ENCODE peak calls at places on chromosomes 13 and 19, in seven cellular contexts. O, W, D, B, Q, I and E are unnamed samples.

GRCh38 chr13:30030141-30030750 is 179.8 kb upstream of the UBL3 start:
- DNase-seq in Q (no peak), I (no peak), B (no peak), W (no peak), D (no peak), O (no peak), E (no peak)

GRCh38 chr13:85497652-85498051 is 301.6 kb downstream of the SLITRK6 start:
- DNase-seq in D (peak; percentile 89), B (no peak), W (no peak), I (no peak), O (no peak), Q (no peak), E (no peak)

GRCh38 chr13:46570273-46570672 is 17.3 kb downstream of the LRCH1 start:
- DNase-seq in W (no peak), B (no peak), D (no peak), I (no peak), Q (no peak), O (no peak), E (no peak)

GRCh38 chr19:1945899-1946298 is 4.9 kb downstream of the CSNK1G2 start:
- DNase-seq in Q (no peak), B (no peak), D (peak; percentile 61), W (no peak), I (peak; percentile 49), O (no peak), E (no peak)

GRCh38 chr19:10114651-10115391 is 3.3 kb downstream of the P2RY11 start:
- DNase-seq in W (no peak), D (peak; percentile 39), B (no peak), Q (no peak), I (no peak), O (no peak), E (peak; percentile 50)

GRCh38 chr13:65461590-65461989 is 1768.5 kb downstream of the PCDH9 start:
- DNase-seq in B (no peak), D (no peak), Q (no peak), W (no peak), O (no peak), I (no peak), E (no peak)

GRCh38 chr13:113118328-113119021 is 4.1 kb upstream of the F10 start:
- DNase-seq in B (no peak), O (peak; percentile 51), D (no peak), W (no peak), Q (no peak), I (no peak), E (peak; percentile 67)

GRCh38 chr19:28960986-28961705 is 251.8 kb downstream of the UQCRFS1 start:
- DNase-seq in I (no peak), W (no peak), D (no peak), B (no peak), O (no peak), Q (no peak), E (no peak)

GRCh38 chr19:34359140-34359953 is 5.6 kb upstream of the GPI start:
- DNase-seq in B (peak; percentile 97), Q (peak; percentile 94), D (peak; percentile 96), O (peak; percentile 97), I (peak; percentile 97), W (peak; percentile 99), E (peak; percentile 98)

GRCh38 chr19:48696353-48697010 is 711 bp downstream of the FUT2 start:
- DNase-seq in W (no peak), Q (peak; percentile 45), I (no peak), B (no peak), D (no peak), O (no peak), E (no peak)

GRCh38 chr19:46489445-46490272 is 6.0 kb downstream of the PNMA8B start:
- DNase-seq in D (no peak), B (peak; percentile 64), I (peak; percentile 65), Q (peak; percentile 31), O (peak; percentile 84), W (no peak), E (peak; percentile 83)

GRCh38 chr13:29991343-29991742 is 140.9 kb upstream of the UBL3 start:
- DNase-seq in B (no peak), O (no peak), Q (no peak), D (peak; percentile 82), W (no peak), I (no peak), E (no peak)

GRCh38 chr19:12723643-12724426 is at the start of gene TNPO2:
- DNase-seq in I (peak; percentile 53), B (peak; percentile 55), D (peak; percentile 74), Q (peak; percentile 68), W (peak; percentile 40), O (no peak), E (peak; percentile 84)

GRCh38 chr19:4597975-4598671 is 38.6 kb upstream of the SEMA6B start:
- DNase-seq in O (no peak), Q (no peak), B (peak; percentile 52), W (no peak), D (peak; percentile 61), I (no peak), E (peak; percentile 61)

GRCh38 chr13:101919541-101920306 is 467.2 kb downstream of the ITGBL1 start:
- DNase-seq in W (no peak), B (peak; percentile 39), D (no peak), Q (peak; percentile 54), I (no peak), O (no peak), E (peak; percentile 47)

GRCh38 chr13:99971576-99972189 is at the start of gene ZIC5:
- DNase-seq in O (no peak), I (no peak), Q (peak; percentile 78), D (no peak), W (no peak), B (no peak), E (no peak)

GRCh38 chr13:39586142-39586541 is 16.9 kb downstream of the LHFPL6 start:
- DNase-seq in I (no peak), W (no peak), D (no peak), B (no peak), O (no peak), Q (no peak), E (no peak)
- H3K4me3 ChIP-seq in I (no peak overlapping the region), W (no peak overlapping the region), D (no peak overlapping the region), B (no peak overlapping the region), O (no peak overlapping the region), Q (no peak overlapping the region), E (no peak overlapping the region)

GRCh38 chr19:57053401-57053800 is 66.4 kb upstream of the USP29 start:
- DNase-seq in D (no peak), B (no peak), I (no peak), W (no peak), O (no peak), Q (peak; percentile 20), E (no peak)

GRCh38 chr19:57052102-57052501 is 67.7 kb upstream of the USP29 start:
- DNase-seq in I (no peak), D (no peak), O (no peak), B (no peak), W (no peak), Q (peak; percentile 74), E (no peak)

GRCh38 chr19:57058871-57059270 is 60.9 kb upstream of the USP29 start:
- DNase-seq in O (no peak), B (no peak), Q (no peak), I (no peak), W (no peak), D (no peak), E (no peak)

GRCh38 chr19:57055956-57056355 is 63.8 kb upstream of the USP29 start:
- DNase-seq in I (no peak), Q (no peak), B (no peak), W (no peak), O (no peak), D (no peak), E (no peak)

DNA sequence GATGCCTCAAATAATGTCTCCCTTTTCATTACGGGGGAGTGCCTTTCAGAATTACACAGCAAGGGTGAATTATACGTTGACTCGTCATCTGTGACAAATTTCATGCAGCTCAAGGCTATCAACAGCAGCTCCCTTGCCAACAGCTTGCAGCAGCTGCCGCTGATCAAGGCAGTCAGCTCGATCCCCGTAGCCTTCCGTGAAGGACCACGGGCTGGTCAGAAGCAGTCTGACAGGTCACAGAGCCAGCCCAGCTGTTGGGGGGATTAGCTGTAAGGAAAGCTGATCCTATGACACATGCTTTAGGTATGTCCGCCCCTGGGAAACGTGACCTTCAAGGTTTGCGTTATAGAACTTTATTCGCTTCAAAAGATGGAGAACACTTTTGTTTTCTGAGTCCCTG is 62.8 kb upstream of the USP29 start:
- DNase-seq in Q (no peak), D (no peak), I (peak; percentile 29), O (no peak), W (no peak), B (peak; percentile 27), E (no peak)
- H3K27ac ChIP-seq in Q (no peak overlapping the region), D (no peak overlapping the region), I (no peak overlapping the region), O (no peak overlapping the region), W (no peak overlapping the region), B (no peak overlapping the region), E (no peak overlapping the region)

GRCh38 chr13:97076898-97077297 is 82.6 kb upstream of the OXGR1 start:
- DNase-seq in Q (no peak), B (no peak), I (no peak), D (no peak), O (no peak), W (no peak), E (no peak)
- H3K4me3 ChIP-seq in Q (no peak overlapping the region), B (peak overlapping the region; percentile 18), I (no peak overlapping the region), D (no peak overlapping the region), O (peak overlapping the region; percentile 26), W (no peak overlapping the region), E (no peak overlapping the region)

DNA sequence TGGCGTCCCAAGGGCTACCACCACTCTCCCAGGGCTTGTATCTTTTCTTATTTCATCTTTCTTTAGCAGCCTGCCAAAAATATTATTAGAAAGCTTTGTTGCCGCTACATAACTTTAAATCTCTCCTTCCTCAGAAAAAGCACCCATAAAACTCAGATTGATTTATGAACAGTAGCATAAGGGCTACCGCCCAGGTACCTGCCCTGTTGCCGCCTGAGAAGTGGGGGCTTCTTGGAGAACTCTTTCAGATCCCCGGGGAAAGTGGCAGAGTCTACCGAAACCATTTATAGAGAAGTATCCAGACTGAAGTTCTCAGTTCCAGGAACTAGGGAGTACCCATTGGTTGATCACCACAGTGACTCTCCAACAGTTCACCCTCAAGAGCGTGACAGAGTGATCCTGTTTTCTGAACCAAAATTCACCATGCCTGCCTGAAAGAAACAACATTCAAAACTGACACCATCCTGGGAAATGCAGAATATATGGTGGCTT is 697 bp upstream of the N4BP2L1 start:
- DNase-seq in O (no peak), W (no peak), Q (no peak), B (no peak), D (no peak), I (no peak), E (no peak)
- H3K27ac ChIP-seq in O (peak overlapping the region; percentile 94), W (peak overlapping the region; percentile 98), Q (peak overlapping the region; percentile 91), B (peak overlapping the region; percentile 87), D (no peak overlapping the region), I (peak overlapping the region; percentile 88), E (peak overlapping the region; percentile 58)

DNA sequence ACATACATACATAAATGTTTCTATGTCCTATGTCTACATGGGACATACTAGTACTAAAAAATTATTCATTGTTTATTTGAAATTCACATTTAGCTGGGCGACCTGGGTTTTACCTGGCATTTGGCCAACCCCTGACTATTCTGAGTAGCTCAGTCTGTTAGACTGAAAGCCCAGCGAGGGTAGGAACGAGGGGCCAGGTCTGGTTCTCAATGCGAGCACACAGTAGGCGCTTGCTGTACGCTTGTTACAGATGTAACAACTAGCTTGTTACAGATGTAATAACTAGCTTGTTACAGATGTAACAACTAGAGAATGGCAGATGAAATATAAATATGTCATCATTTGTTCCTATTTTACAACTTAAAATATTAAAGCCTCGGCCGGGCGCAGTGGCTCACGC is 920 bp upstream of the ANO8 start:
- DNase-seq in D (peak; percentile 21), B (no peak), W (no peak), Q (no peak), O (no peak), I (no peak), E (no peak)
- H3K4me3 ChIP-seq in D (peak overlapping the region; percentile 93), B (peak overlapping the region; percentile 72), W (no peak overlapping the region), Q (no peak overlapping the region), O (no peak overlapping the region), I (peak overlapping the region; percentile 87), E (no peak overlapping the region)

GRCh38 chr13:60572003-60572792 is 175.2 kb downstream of the TDRD3 start:
- DNase-seq in B (no peak), W (no peak), D (peak; percentile 80), Q (no peak), I (no peak), O (no peak), E (no peak)
- H3K27ac ChIP-seq in B (no peak overlapping the region), W (no peak overlapping the region), D (peak overlapping the region; percentile 50), Q (no peak overlapping the region), I (no peak overlapping the region), O (no peak overlapping the region), E (no peak overlapping the region)